ENCODE peak calls at places on chromosomes 4 and X, in ten cellular contexts. A is cardiac muscle cell; N is vagina; H is kidney epithelial cell; B is uterus; Q is endodermal cell; K is neuronal stem cell; W is MG63; J is CD8-positive, alpha-beta memory T cell; T is tibial nerve. D is an unnamed sample.

GRCh38 chr4:140309124-140309870 is 64.1 kb upstream of the SCOC start:
- DNase-seq in A (no peak), N (no peak), H (no peak), B (no peak), Q (peak; percentile 78), K (no peak), W (peak; percentile 22), J (no peak), T (no peak), D (no peak)

GRCh38 chr4:147965873-147966272 is 234.0 kb downstream of the ARHGAP10 start:
- DNase-seq in A (no peak), N (no peak), H (no peak), B (no peak), Q (no peak), K (no peak), W (no peak), J (no peak), T (no peak), D (no peak)

GRCh38 chrX:32572644-32573043 is 638.7 kb downstream of the DMD start:
- DNase-seq in A (no peak), N (no peak), H (no peak), B (no peak), Q (no peak), K (no peak), W (peak; percentile 10), J (no peak), T (no peak), D (no peak)

GRCh38 chr4:70927502-70928139 is 25.5 kb downstream of the MOB1B start:
- DNase-seq in A (no peak), N (no peak), H (no peak), B (no peak), Q (no peak), K (no peak), W (no peak), J (no peak), T (no peak), D (no peak)

GRCh38 chr4:70637239-70637920 is 8.8 kb downstream of the ENAM start:
- DNase-seq in A (peak; percentile 12), N (no peak), H (no peak), B (no peak), Q (no peak), K (no peak), W (no peak), J (no peak), T (no peak), D (no peak)

GRCh38 chr4:185276036-185276435 is 66.6 kb downstream of the SNX25 start:
- DNase-seq in A (no peak), N (no peak), H (no peak), B (no peak), Q (no peak), K (no peak), W (no peak), J (no peak), T (no peak), D (no peak)

GRCh38 chr4:153804742-153805141 is 15.9 kb upstream of the SFRP2 start:
- DNase-seq in A (peak; percentile 24), N (no peak), H (no peak), B (no peak), Q (no peak), K (no peak), W (no peak), J (no peak), T (no peak), D (no peak)

GRCh38 chrX:125287282-125287681 is 32.4 kb upstream of the TEX13C start:
- DNase-seq in A (no peak), N (no peak), H (no peak), B (no peak), Q (no peak), K (no peak), W (no peak), J (no peak), T (no peak), D (no peak)

GRCh38 chr4:138034871-138035270 is 207.3 kb downstream of the SLC7A11 start:
- DNase-seq in A (no peak), N (no peak), H (no peak), B (no peak), Q (no peak), K (no peak), W (no peak), J (no peak), T (no peak), D (no peak)

GRCh38 chrX:120269379-120270035 is 18.9 kb downstream of the ZBTB33 start:
- DNase-seq in A (no peak), N (no peak), H (no peak), B (no peak), Q (no peak), K (no peak), W (peak; percentile 18), J (no peak), T (no peak), D (no peak)

GRCh38 chrX:1462596-1463251 is 10.0 kb upstream of the ASMTL start:
- DNase-seq in A (no peak), N (peak; percentile 87), H (no peak), B (peak; percentile 13), Q (no peak), K (no peak), W (peak; percentile 79), J (peak; percentile 91), T (no peak), D (no peak)

GRCh38 chrX:55717521-55718497 is at the start of gene RRAGB:
- DNase-seq in A (peak; percentile 92), N (no peak), H (peak; percentile 79), B (peak; percentile 93), Q (peak; percentile 96), K (peak; percentile 72), W (peak; percentile 93), J (peak; percentile 95), T (peak; percentile 90), D (peak; percentile 98)

GRCh38 chrX:75303795-75304194 is 29.9 kb downstream of the UPRT start:
- DNase-seq in A (no peak), N (no peak), H (no peak), B (no peak), Q (no peak), K (no peak), W (no peak), J (no peak), T (no peak), D (peak; percentile 42)

GRCh38 chr4:186746581-186746980 is 22.9 kb upstream of the FAT1 start:
- DNase-seq in A (no peak), N (no peak), H (no peak), B (no peak), Q (no peak), K (no peak), W (no peak), J (no peak), T (no peak), D (no peak)

GRCh38 chr4:5433196-5433595 is 275.2 kb downstream of the EVC2 start:
- DNase-seq in A (no peak), N (peak; percentile 37), H (no peak), B (no peak), Q (peak; percentile 5), K (no peak), W (no peak), J (no peak), T (no peak), D (no peak)

GRCh38 chr4:5037553-5038551 is 13.4 kb upstream of the STK32B start:
- DNase-seq in A (no peak), N (no peak), H (peak; percentile 88), B (no peak), Q (no peak), K (no peak), W (peak; percentile 50), J (no peak), T (no peak), D (no peak)

GRCh38 chr4:42768125-42768748 is 111.3 kb upstream of the ATP8A1 start:
- DNase-seq in A (no peak), N (no peak), H (no peak), B (no peak), Q (peak; percentile 85), K (no peak), W (no peak), J (no peak), T (no peak), D (peak; percentile 29)

GRCh38 chr4:158170691-158171455 is 2.0 kb downstream of the GASK1B start:
- DNase-seq in A (no peak), N (no peak), H (no peak), B (peak; percentile 71), Q (peak; percentile 76), K (no peak), W (no peak), J (peak; percentile 39), T (peak; percentile 49), D (peak; percentile 63)

GRCh38 chr4:10108818-10109783 is 7.5 kb downstream of the WDR1 start:
- DNase-seq in A (no peak), N (no peak), H (no peak), B (no peak), Q (no peak), K (no peak), W (peak; percentile 39), J (peak; percentile 71), T (no peak), D (no peak)
- H3K36me3 ChIP-seq in A (peaks cover 40% of the 10 kb centered on the region), N (no peaks in the 10 kb centered on the region), H (no peaks in the 10 kb centered on the region), B (no peaks in the 10 kb centered on the region), Q (peaks cover 94% of the 10 kb centered on the region), K (peaks cover 92% of the 10 kb centered on the region), W (peaks cover 59% of the 10 kb centered on the region), J (peaks cover 55% of the 10 kb centered on the region), T (no peaks in the 10 kb centered on the region), D (peaks cover 68% of the 10 kb centered on the region)

DNA sequence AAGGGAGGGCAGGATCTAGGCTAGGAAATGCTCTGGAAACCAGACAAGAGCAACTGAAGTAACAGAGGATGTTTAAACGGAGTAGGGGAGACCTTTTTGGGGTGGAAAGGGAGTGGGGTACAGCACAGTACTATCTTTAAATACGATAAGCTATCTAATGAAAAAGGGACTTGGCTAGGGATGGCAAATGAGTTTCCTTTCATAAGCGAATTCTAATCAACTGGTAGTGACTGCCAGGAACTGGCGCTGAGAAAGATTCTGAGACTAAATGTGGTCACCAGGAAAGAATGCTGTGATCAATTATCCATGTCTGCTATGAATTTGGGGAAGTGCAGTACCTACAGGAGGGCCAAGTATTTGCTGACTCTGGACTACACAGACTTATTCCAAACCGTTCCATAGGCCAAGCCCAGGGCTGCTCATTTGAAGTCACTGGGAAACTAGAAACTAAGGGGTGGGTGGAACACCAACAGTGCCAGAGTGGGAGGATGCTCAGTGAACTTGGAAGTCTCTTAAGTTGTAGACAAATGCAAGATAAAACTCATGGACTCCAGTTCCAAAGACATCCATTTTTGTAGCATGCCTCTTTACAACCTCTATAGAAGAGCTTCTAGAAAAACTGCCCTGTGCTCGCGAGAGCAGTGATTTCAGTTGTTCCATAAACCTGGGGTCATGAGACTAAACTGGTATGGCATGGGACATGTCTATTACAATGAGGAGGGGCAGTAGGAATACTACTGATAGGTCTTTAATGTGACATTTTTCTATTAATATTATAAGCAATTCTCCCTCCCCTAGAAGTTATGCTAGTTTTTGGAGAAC is 2.0 kb downstream of the TRAPPC2 start:
- DNase-seq in A (no peak), N (no peak), H (peak; percentile 5), B (no peak), Q (no peak), K (no peak), W (no peak), J (no peak), T (no peak), D (no peak)
- H3K36me3 ChIP-seq in A (peaks cover 6% of the 10 kb centered on the region), N (no peaks in the 10 kb centered on the region), H (no peaks in the 10 kb centered on the region), B (no peaks in the 10 kb centered on the region), Q (peaks cover 6% of the 10 kb centered on the region), K (peaks cover 22% of the 10 kb centered on the region), W (peaks cover 31% of the 10 kb centered on the region), J (no peaks in the 10 kb centered on the region), T (no peaks in the 10 kb centered on the region), D (peaks cover 36% of the 10 kb centered on the region)

GRCh38 chrX:100831219-100831946 is 11.2 kb downstream of the CSTF2 start:
- DNase-seq in A (no peak), N (no peak), H (no peak), B (no peak), Q (no peak), K (no peak), W (no peak), J (no peak), T (no peak), D (no peak)
- H3K36me3 ChIP-seq in A (peaks cover 25% of the 10 kb centered on the region), N (no peaks in the 10 kb centered on the region), H (no peaks in the 10 kb centered on the region), B (no peaks in the 10 kb centered on the region), Q (peaks cover 55% of the 10 kb centered on the region), K (peaks cover 77% of the 10 kb centered on the region), W (peaks cover 9% of the 10 kb centered on the region), J (peaks cover 32% of the 10 kb centered on the region), T (no peaks in the 10 kb centered on the region), D (peaks cover 74% of the 10 kb centered on the region)

GRCh38 chr4:878796-879729 is 53.1 kb downstream of the GAK start:
- DNase-seq in A (no peak), N (no peak), H (no peak), B (no peak), Q (no peak), K (no peak), W (no peak), J (no peak), T (no peak), D (no peak)
- H3K36me3 ChIP-seq in A (peaks cover 12% of the 10 kb centered on the region), N (no peaks in the 10 kb centered on the region), H (peaks cover 6% of the 10 kb centered on the region), B (no peaks in the 10 kb centered on the region), Q (peaks cover 35% of the 10 kb centered on the region), K (peaks cover 96% of the 10 kb centered on the region), W (peaks cover 3% of the 10 kb centered on the region), J (peaks cover 22% of the 10 kb centered on the region), T (no peaks in the 10 kb centered on the region), D (peaks cover 31% of the 10 kb centered on the region)